ENCODE peak calls at places on chromosomes 7 and 10, in ten cellular contexts. W is GM12865, C is right lobe of liver, U is astrocyte of the cerebellum, X is pancreas, S is choroid plexus epithelial cell, K is psoas muscle, E is stomach, A is IMR-90, B is coronary artery. I is an unnamed sample.

GRCh38 chr10:112519129-112519761 is 72.2 kb downstream of the VTI1A start:
- DNase-seq in W (peak), C (no peak), U (no peak), X (no peak), S (no peak), K (no peak), E (no peak), A (no peak), B (no peak), I (peak)

GRCh38 chr7:22586101-22586805 is 86.3 kb upstream of the STEAP1B start:
- DNase-seq in W (no peak), C (no peak), U (no peak), X (no peak), S (peak), K (no peak), E (no peak), A (no peak), B (no peak), I (no peak)

GRCh38 chr10:125709553-125710266 is 9.8 kb upstream of the EDRF1 start:
- DNase-seq in W (no peak), C (no peak), U (no peak), X (no peak), S (peak), K (no peak), E (no peak), A (peak), B (no peak), I (no peak)

GRCh38 chr7:149209518-149210269 is 14.3 kb downstream of the ZNF282 start:
- DNase-seq in W (peak), C (no peak), U (no peak), X (no peak), S (peak), K (no peak), E (peak), A (peak), B (no peak), I (peak)

GRCh38 chr7:35036361-35037171 is 719 bp downstream of the DPY19L1 start:
- DNase-seq in W (peak), C (peak), U (no peak), X (peak), S (peak), K (peak), E (peak), A (peak), B (peak), I (peak)

GRCh38 chr10:114437456-114438292 is 33.4 kb upstream of the AFAP1L2 start:
- DNase-seq in W (peak), C (no peak), U (no peak), X (peak), S (peak), K (no peak), E (no peak), A (peak), B (no peak), I (peak)

GRCh38 chr7:33536398-33536797 is 368.9 kb upstream of the BMPER start:
- DNase-seq in W (no peak), C (no peak), U (no peak), X (no peak), S (no peak), K (no peak), E (no peak), A (no peak), B (no peak), I (no peak)

GRCh38 chr7:151819826-151820225 is 57.1 kb downstream of the PRKAG2 start:
- DNase-seq in W (no peak), C (peak), U (no peak), X (peak), S (no peak), K (no peak), E (peak), A (no peak), B (no peak), I (no peak)

GRCh38 chr7:40717242-40717641 is 582.4 kb downstream of the SUGCT start:
- DNase-seq in W (peak), C (peak), U (no peak), X (peak), S (peak), K (peak), E (peak), A (peak), B (peak), I (peak)

DNA sequence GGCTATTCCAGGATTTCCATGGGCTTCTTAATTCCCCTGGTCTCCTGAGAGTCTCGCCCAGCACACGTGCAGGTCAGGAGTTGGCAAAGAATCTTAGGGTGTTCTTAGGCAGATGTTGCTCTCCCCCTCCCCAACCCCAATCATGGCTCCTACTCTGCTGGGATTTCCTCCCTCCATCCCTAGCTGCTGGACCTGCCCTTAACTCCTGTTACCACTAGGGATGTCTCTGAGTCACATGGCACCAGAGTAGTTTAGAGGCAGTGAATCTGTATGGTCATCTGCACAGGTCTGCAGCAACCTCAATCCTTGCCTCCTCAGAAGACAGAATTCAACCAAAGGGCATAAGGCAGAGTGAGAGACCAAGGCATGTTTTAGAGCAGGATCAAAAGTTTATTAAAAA is 51.8 kb upstream of the CHST3 start:
- DNase-seq in W (no peak), C (no peak), U (no peak), X (no peak), S (peak), K (no peak), E (no peak), A (peak), B (no peak), I (peak)
- TF ChIP-seq CTCF in W (no peak), C (no peak), U (peak), X (no peak), S (peak), K (no peak), E (no peak), A (peak), B (no peak), I (no peak)

GRCh38 chr10:44382131-44382858 is 2.6 kb downstream of the CXCL12 start:
- DNase-seq in W (no peak), C (no peak), U (no peak), X (no peak), S (no peak), K (peak), E (peak), A (no peak), B (peak), I (no peak)
- H3K4me3 ChIP-seq in W (no peak), C (peak), U (peak), X (peak), S (peak), K (peak), E (peak), A (no peak), B (peak), I (no peak)

GRCh38 chr10:6136215-6137201 is 47.7 kb downstream of the RBM17 start:
- DNase-seq in W (peak), C (no peak), U (peak), X (no peak), S (peak), K (no peak), E (no peak), A (peak), B (no peak), I (peak)
- TF ChIP-seq CTCF in W (no peak), C (no peak), U (no peak), X (no peak), S (peak), K (no peak), E (no peak), A (peak), B (no peak), I (no peak)

DNA sequence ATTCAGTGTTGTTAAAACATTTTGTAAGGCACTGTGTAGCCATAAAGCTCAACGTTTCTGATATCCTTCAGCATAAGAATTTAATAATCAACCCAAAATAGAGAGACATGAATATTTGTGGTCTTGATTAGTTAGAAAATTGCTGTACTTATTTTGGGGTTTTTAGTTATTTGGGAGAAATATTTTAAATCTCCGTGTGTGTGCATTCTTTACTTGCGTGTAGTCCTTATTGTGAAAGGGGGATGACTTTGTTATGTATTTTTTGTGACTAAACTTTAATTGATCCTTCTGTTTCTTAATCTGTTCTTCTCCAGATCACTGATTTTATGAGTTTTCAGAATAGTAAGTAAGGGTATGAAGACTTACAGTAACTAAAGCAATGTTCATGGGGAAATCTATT is 81.2 kb downstream of the ZNRF2 start:
- DNase-seq in W (no peak), C (no peak), U (no peak), X (no peak), S (no peak), K (no peak), E (no peak), A (no peak), B (no peak), I (no peak)
- H3K4me3 ChIP-seq in W (no peak), C (no peak), U (no peak), X (no peak), S (no peak), K (no peak), E (no peak), A (no peak), B (no peak), I (no peak)

DNA sequence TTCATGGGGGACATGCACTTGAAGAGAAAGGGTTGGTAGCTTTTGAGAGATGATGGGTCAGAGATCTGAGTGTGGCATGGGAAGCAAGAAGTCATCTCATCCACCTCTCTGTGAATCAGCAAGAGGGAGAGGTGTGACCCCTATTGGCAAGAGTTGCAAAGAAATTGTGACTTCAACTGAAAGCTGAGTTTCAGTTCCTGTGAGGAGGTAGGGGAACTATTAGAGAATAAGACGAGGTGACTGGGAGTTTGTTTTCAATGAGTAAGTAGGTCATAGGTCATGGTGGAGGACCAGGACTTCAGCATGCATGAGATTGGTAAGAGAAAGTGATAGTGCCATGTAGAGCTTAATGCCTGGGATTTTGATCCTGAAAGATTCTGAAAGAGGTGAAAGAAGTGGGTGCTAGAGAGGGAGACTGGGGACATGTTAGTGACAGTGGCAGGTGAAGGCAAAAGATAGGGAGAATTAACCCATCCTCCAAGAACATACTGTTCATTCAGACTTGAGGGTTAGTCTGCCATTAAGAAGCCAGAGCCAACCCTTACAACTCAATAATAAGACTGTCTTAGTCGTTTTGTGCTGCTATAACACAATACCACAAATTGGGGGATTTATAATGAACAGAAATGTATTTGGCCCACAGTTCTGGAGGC is 75.5 kb upstream of the CAPZA2 start:
- DNase-seq in W (peak), C (no peak), U (no peak), X (no peak), S (peak), K (no peak), E (no peak), A (peak), B (no peak), I (peak)
- TF ChIP-seq CTCF in W (peak), C (peak), U (peak), X (peak), S (peak), K (peak), E (peak), A (peak), B (no peak), I (no peak)

I was measured in epithelial cell of esophagus.